ENCODE peak calls at places on chromosomes 2 and 18, in five cellular contexts. J, U, P, O and D are unnamed samples. For H3K36me3, the result is how much of the 10 kb centered on the place peaks cover.

GRCh38 chr2:71785550-71785951 is 332.2 kb downstream of the DYSF start:
- DNase-seq in U (no peak), P (no peak), J (peak), O (no peak), D (no peak)

GRCh38 chr2:38945931-38946330 is 56.3 kb downstream of the ARHGEF33 start:
- DNase-seq in O (no peak), U (no peak), J (no peak), P (no peak), D (no peak)

GRCh38 chr2:218259099-218259921 is 1.5 kb upstream of the GPBAR1 start:
- DNase-seq in J (peak), O (no peak), P (no peak), U (no peak), D (no peak)

GRCh38 chr18:26190506-26190905 is 35.7 kb upstream of the TAF4B start:
- DNase-seq in J (no peak), U (peak), P (peak), O (no peak), D (no peak)

GRCh38 chr2:84427235-84428138 is 31.6 kb downstream of the SUCLG1 start:
- DNase-seq in U (no peak), P (no peak), J (no peak), O (no peak), D (no peak)

GRCh38 chr18:55419939-55420664 is 167.9 kb downstream of the TCF4 start:
- DNase-seq in P (no peak), J (no peak), U (no peak), O (no peak), D (no peak)

GRCh38 chr2:219726916-219727315 is 99.5 kb downstream of the SLC4A3 start:
- DNase-seq in U (no peak), J (no peak), P (no peak), O (no peak), D (no peak)

GRCh38 chr2:239827511-239827865 is 197.7 kb downstream of the NDUFA10 start:
- DNase-seq in U (no peak), P (no peak), J (no peak), O (no peak), D (no peak)

GRCh38 chr2:220585241-220585640 is 957.8 kb downstream of the SLC4A3 start:
- DNase-seq in J (no peak), O (no peak), P (no peak), U (no peak), D (no peak)

GRCh38 chr2:9318461-9319337 is 104.6 kb downstream of the ITGB1BP1 start:
- DNase-seq in J (peak), P (no peak), O (no peak), U (no peak), D (peak)

GRCh38 chr2:36333350-36334012 is 22.1 kb upstream of the CRIM1 start:
- DNase-seq in U (no peak), O (no peak), J (no peak), P (no peak), D (no peak)

GRCh38 chr2:108970369-108970768 is 18.7 kb downstream of the EDAR start:
- DNase-seq in J (no peak), P (no peak), O (no peak), U (no peak), D (no peak)

DNA sequence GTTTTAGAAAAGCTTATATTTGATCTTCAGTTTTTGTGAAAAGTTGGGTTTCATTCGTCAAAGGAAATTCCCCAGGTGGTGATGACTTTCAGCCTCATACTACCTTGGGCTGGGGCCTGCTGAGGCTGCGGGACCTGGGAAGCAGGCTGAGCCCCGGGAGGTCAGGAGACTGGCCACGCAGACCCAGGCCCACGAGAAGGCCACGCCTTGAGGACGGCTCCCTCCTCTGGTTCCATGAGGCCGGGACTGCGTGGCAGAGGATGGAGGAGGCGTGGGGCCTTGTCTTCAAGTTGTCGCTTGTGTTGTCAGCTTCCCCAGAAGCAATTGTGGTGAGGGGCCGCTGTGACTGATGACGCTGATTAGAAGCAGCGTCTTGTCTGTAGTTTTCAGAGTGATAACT is 11.8 kb downstream of the CNDP2 start:
- DNase-seq in O (no peak), J (no peak), P (no peak), U (no peak), D (no peak)
- H3K36me3 ChIP-seq in O (half or more), J (half or more), P (half or more), U (under half), D (under half)

GRCh38 chr18:79684283-79684631 is 4.7 kb downstream of the CTDP1 start:
- DNase-seq in P (no peak), U (no peak), J (no peak), O (no peak), D (no peak)
- H3K4me3 ChIP-seq in P (no peak), U (no peak), J (no peak), O (no peak), D (no peak)

GRCh38 chr2:121502781-121503180 is 27.9 kb upstream of the RNU4ATAC start:
- DNase-seq in O (no peak), J (no peak), P (no peak), U (no peak), D (no peak)
- H3K36me3 ChIP-seq in O (under half), J (under half), P (under half), U (under half), D (under half)

DNA sequence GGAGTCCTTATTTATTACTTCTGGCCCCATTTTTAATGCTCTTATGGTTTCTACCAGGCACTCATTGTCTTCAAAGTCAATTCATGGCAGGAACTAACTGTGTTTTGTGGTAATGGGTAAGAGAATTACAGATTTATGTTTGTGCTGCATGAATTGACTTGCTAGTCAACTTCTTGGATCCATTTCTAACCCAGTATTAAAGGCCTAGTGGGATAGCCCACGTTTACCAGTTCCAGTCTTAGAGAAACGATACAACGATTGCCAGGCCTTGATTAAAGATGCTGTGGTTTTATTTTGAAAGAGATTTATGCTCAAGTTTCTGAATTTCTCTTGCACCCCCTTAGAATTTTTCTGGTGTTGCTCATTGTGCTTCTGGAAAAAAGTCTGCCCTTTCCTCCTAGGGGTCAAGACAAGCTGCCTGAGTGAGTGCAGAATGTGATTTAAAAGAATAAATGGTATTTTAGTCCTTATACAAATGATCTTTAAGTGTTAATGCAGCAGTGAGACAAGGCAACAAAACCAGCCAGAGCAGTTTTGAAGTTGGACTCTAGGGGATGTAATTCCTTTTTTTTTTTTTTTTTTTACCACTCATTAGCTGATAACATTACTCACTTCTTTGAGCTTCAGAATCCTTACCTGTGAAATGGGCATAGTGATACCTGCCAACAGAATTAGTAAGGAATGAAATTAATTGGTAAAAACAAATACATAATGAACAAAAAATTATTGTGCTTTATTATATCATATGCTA is 101.5 kb downstream of the ARHGAP15 start:
- DNase-seq in U (no peak), J (no peak), O (no peak), P (no peak), D (no peak)
- H3K4me3 ChIP-seq in U (no peak), J (no peak), O (no peak), P (no peak), D (no peak)

DNA sequence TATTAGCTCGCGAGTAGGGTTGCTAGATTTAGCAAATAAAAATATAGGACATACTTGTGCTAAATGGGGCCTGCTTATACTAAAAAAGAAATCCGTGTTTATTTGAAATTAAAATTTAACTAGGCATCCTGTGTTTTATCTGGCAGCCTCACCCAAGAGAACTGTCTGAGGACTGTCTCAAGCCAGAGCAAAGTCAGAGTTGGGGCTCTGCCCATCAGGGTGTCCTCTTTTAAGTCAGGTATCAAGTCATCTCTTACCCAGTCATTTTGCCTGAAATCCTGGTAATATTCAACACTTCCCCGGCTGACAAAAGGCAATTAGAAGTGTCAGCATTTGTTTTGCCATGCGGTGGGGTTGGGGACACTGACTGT is 48.3 kb upstream of the ST3GAL5 start:
- DNase-seq in P (no peak), O (no peak), U (no peak), J (no peak), D (no peak)
- H3K36me3 ChIP-seq in P (under half), O (under half), U (under half), J (under half), D (under half)

DNA sequence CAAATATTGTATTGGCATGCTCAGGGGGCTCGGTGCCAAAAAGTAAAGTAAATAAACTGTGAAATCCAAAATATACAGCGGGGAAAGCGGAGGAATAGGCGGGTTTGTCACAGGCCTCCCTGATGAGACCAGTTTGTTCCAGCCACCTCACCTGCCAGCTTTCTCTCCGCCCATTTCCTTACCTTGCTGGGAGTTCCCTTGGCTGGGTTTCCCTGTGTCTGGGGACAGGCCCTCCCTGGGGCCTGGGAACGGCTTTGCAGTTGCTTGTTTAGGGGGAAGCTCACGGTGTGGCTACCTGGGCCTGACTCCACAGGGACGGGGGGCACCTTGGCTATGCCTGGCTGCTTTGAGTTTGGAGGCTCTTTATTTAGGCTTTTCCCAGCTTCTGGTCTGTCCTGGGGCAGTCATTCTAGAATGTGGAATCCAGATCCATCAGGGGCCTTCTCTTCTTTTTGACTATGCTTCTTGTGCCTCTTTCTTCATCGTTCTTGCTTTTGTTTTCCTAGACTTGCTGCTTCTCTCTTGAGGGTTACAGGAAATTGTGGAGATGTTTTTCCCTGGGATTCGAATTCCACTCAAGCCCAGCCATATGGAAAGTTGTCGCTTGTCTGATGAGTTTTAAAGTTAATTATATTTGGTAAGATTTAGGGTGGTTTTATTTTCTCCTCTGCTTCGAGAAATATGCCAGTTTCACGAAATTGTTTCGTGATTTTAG is 2.3 kb downstream of the GLI2 start:
- DNase-seq in P (no peak), U (no peak), J (no peak), O (no peak), D (peak)
- H3K4me3 ChIP-seq in P (no peak), U (no peak), J (peak), O (peak), D (peak)